ENCODE peak calls at places on chromosomes 12 and 14, in five cellular contexts. U is CD8-positive, alpha-beta T cell; T is neural progenitor cell; A is left ventricle myocardium inferior; N is GM23248. X is an unnamed sample. For H3K4me1, the result is how much of the 10 kb centered on the place peaks cover.

GRCh38 chr12:121537814-121538698 is 42.8 kb downstream of the KDM2B start:
- DNase-seq in A (no peak), N (peak), T (peak), U (peak), X (no peak)

GRCh38 chr12:83365317-83365716 is 678.6 kb downstream of the TMTC2 start:
- DNase-seq in N (no peak), A (no peak), U (no peak), T (no peak), X (no peak)

GRCh38 chr14:67477926-67478915 is 10.3 kb downstream of the TMEM229B start:
- DNase-seq in U (no peak), T (no peak), A (no peak), N (no peak), X (no peak)

GRCh38 chr14:80483331-80483730 is 272.0 kb upstream of the DIO2 start:
- DNase-seq in N (no peak), U (no peak), T (no peak), A (no peak), X (peak)

GRCh38 chr12:132423251-132424117 is 66.5 kb upstream of the FBRSL1 start:
- DNase-seq in T (peak), N (peak), U (no peak), A (no peak), X (no peak)

GRCh38 chr12:132904718-132905328 is 17.4 kb upstream of the CHFR start:
- DNase-seq in N (peak), T (peak), A (peak), U (peak), X (no peak)

GRCh38 chr12:58425481-58426392 is 484.4 kb downstream of the ATP23 start:
- DNase-seq in A (no peak), T (peak), N (peak), U (no peak), X (peak)

GRCh38 chr12:91139981-91140659 is 28.8 kb upstream of the LUM start:
- DNase-seq in A (no peak), T (no peak), U (no peak), N (peak), X (peak)

GRCh38 chr12:109879332-109880048 is 851 bp downstream of the GLTP start:
- DNase-seq in N (peak), T (peak), A (no peak), U (no peak), X (no peak)

GRCh38 chr12:19780460-19780859 is 341.2 kb downstream of the AEBP2 start:
- DNase-seq in U (no peak), A (no peak), N (no peak), T (no peak), X (no peak)

GRCh38 chr12:39386335-39386734 is 56.6 kb downstream of the KIF21A start:
- DNase-seq in A (no peak), T (no peak), U (no peak), N (no peak), X (no peak)

GRCh38 chr14:31243860-31244259 is 36.3 kb upstream of the HECTD1 start:
- DNase-seq in U (no peak), T (no peak), N (no peak), A (no peak), X (no peak)

GRCh38 chr12:113056631-113057488 is at the start of gene DTX1:
- DNase-seq in T (peak), N (peak), U (no peak), A (peak), X (no peak)

GRCh38 chr12:26114720-26115406 is 10.0 kb downstream of the BHLHE41 start:
- DNase-seq in A (no peak), U (no peak), N (peak), T (no peak), X (no peak)

GRCh38 chr14:104343690-104344640 is 205.6 kb downstream of the KIF26A start:
- DNase-seq in A (no peak), U (no peak), N (no peak), T (peak), X (no peak)

GRCh38 chr12:118842753-118843335 is 138.5 kb upstream of the SRRM4 start:
- DNase-seq in N (no peak), U (no peak), A (no peak), T (no peak), X (no peak)

GRCh38 chr14:105480807-105481801 is 5.6 kb upstream of the CRIP1 start:
- DNase-seq in A (peak), N (peak), T (peak), U (peak), X (peak)
- H3K4me1 ChIP-seq in A (half or more), N (under half), T (under half), U (half or more), X (under half)

DNA sequence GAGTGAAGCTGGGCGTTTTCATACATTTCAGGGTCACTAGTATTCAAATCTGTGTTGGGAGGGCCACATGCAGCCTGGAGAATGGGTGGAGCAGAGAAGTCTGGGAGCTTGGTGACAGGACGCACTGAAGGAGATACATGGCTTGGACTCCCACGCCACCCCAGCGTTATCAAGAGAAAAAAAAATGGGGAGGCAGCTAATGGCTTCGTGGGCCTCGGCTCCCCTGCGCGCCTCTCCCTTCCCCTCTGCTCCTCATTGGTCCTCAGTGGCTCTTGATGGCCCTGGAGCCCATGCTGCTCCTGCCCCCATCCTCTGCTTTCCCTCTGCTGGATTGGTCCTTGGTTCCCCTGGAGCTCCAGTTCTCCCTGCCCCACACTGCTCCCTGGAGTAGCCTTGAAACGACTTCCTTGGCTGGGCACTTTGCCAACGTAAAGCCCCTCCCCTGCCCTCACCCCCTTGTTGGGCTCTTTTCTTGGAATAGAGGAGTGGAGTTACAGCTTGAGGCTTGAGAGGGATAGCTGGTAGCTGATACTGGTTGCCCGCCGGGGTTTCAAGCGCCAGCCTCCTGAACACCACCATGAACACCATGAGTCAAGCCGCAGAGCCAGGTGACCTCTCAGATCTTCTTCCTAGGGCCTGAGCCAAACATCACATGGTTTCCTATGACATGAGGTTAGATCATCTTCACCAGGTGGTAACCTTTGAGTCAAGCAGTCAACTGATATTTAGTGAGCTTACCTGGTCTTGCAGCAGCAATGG is 139.7 kb downstream of the PRKCH start:
- DNase-seq in A (no peak), T (no peak), U (peak), N (peak), X (no peak)
- H3K4me1 ChIP-seq in A (under half), T (under half), U (under half), N (under half), X (under half)

GRCh38 chr14:58737511-58737910 is 99.7 kb downstream of the DACT1 start:
- DNase-seq in A (no peak), U (no peak), N (peak), T (no peak), X (no peak)

GRCh38 chr14:58738876-58739275 is 101.1 kb downstream of the DACT1 start:
- DNase-seq in T (no peak), N (peak), U (no peak), A (no peak), X (no peak)

GRCh38 chr14:58738189-58738836 is 100.6 kb downstream of the DACT1 start:
- DNase-seq in A (no peak), N (peak), U (no peak), T (no peak), X (peak)

GRCh38 chr14:58739674-58740073 is 101.9 kb downstream of the DACT1 start:
- DNase-seq in T (no peak), A (no peak), U (no peak), N (no peak), X (no peak)

DNA sequence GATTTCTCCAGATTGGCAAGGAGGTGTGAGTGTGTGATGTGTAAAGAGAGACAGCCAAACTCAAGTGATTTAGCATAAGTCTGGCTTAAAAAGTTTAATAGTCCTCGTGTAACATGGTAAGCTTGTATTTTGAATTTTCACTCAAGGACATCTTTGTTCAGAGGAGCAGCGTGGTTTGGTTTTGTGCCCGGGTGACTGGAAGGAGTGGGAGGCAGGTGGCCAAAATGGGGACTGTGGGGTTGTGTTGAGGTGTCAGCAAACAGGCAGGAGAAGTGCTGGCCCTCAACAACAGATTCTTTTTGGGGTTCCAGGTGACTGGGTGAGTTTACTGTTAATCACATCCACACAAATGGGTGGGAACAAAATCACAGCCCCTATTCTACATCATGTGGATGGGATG is 102.8 kb downstream of the DACT1 start:
- DNase-seq in A (no peak), T (no peak), U (no peak), N (no peak), X (no peak)
- H3K4me1 ChIP-seq in A (under half), T (under half), U (under half), N (under half), X (under half)

GRCh38 chr12:12812163-12812562 is 983 bp upstream of the DDX47 start:
- DNase-seq in U (no peak), N (no peak), A (no peak), T (no peak), X (no peak)
- H3K4me1 ChIP-seq in U (under half), N (under half), A (half or more), T (under half), X (under half)

DNA sequence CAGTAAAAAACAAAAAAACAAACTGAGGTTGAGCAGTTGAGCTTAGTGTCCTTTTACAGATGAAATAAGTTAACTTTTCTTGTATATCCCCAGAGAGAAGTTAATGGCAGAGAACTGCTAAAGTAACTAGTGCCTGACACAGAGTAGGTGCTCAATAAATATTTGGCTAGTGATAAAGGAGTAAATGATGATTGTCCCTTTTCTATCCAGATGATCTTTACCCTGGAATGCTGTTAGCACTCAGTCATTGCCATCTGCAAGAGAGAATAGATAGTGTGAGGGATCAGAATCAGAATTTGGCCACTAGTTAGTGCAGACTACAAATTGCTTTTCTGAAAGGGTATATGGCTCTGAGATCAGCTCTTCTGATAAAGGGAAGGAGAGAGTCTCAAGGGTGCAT is 21.6 kb downstream of the VEZT start:
- DNase-seq in U (no peak), A (no peak), N (no peak), T (no peak), X (no peak)
- H3K4me1 ChIP-seq in U (under half), A (under half), N (under half), T (under half), X (under half)

GRCh38 chr14:22623047-22623446 is 21.1 kb downstream of the OR6J1 start:
- DNase-seq in A (no peak), U (no peak), N (no peak), T (no peak), X (no peak)
- H3K4me1 ChIP-seq in A (under half), U (under half), N (under half), T (under half), X (under half)

GRCh38 chr14:64713677-64714076 is 9.5 kb downstream of the PLEKHG3 start:
- DNase-seq in T (no peak), N (no peak), A (no peak), U (no peak), X (no peak)

GRCh38 chr14:64707661-64708060 is 3.4 kb downstream of the PLEKHG3 start:
- DNase-seq in U (no peak), T (no peak), A (no peak), N (peak), X (peak)

GRCh38 chr14:64708148-64709004 is 4.2 kb downstream of the PLEKHG3 start:
- DNase-seq in T (peak), A (no peak), N (peak), U (no peak), X (peak)

GRCh38 chr14:64709126-64709525 is 4.9 kb downstream of the PLEKHG3 start:
- DNase-seq in T (no peak), U (no peak), A (no peak), N (no peak), X (no peak)

GRCh38 chr14:64711039-64711438 is 6.8 kb downstream of the PLEKHG3 start:
- DNase-seq in A (no peak), T (no peak), U (no peak), N (no peak), X (no peak)
- H3K4me1 ChIP-seq in A (half or more), T (under half), U (under half), N (under half), X (under half)

GRCh38 chr12:14950421-14950820 is 11.0 kb downstream of the ARHGDIB start:
- DNase-seq in U (no peak), T (peak), A (no peak), N (no peak), X (peak)

GRCh38 chr12:14953752-14954151 is 7.6 kb downstream of the ARHGDIB start:
- DNase-seq in T (no peak), A (no peak), N (no peak), U (no peak), X (no peak)

GRCh38 chr12:14954269-14954668 is 7.1 kb downstream of the ARHGDIB start:
- DNase-seq in T (no peak), A (no peak), N (no peak), U (peak), X (no peak)

GRCh38 chr12:14950982-14951746 is 10.2 kb downstream of the ARHGDIB start:
- DNase-seq in N (no peak), T (peak), U (no peak), A (no peak), X (no peak)

GRCh38 chr12:14952295-14952995 is 9.0 kb downstream of the ARHGDIB start:
- DNase-seq in A (no peak), N (peak), U (peak), T (no peak), X (peak)
- H3K4me1 ChIP-seq in A (half or more), N (under half), U (half or more), T (under half), X (under half)

GRCh38 chr12:1929985-1930815 is 11.7 kb upstream of the CACNA2D4 start:
- DNase-seq in A (no peak), N (no peak), U (no peak), T (no peak), X (no peak)

GRCh38 chr12:1928439-1929121 is 10.1 kb upstream of the CACNA2D4 start:
- DNase-seq in A (no peak), T (no peak), U (no peak), N (no peak), X (no peak)

GRCh38 chr12:1927751-1928351 is 9.4 kb upstream of the CACNA2D4 start:
- DNase-seq in N (peak), T (no peak), U (no peak), A (peak), X (no peak)

GRCh38 chr12:1930816-1931597 is 12.6 kb upstream of the CACNA2D4 start:
- DNase-seq in A (no peak), U (no peak), T (no peak), N (no peak), X (no peak)

GRCh38 chr12:1929241-1929984 is 11.0 kb upstream of the CACNA2D4 start:
- DNase-seq in A (no peak), U (no peak), T (no peak), N (no peak), X (no peak)
- H3K4me1 ChIP-seq in A (half or more), U (under half), T (under half), N (under half), X (under half)